ENCODE peak calls at places on chromosomes 13 and 19, in seven cellular contexts. T is GM23338; X is activated CD8-positive, alpha-beta memory T cell treated with anti-CD3 and anti-CD28 coated beads, Interleukin-2, amount 50 U/mL, for 4 hours; B is adrenal gland; E is kidney tubule cell; M is PC-3; C is breast epithelium. W is an unnamed sample.
A peak's percentile ranks its signal among the peaks of the same experiment; 100 is the strongest.

GRCh38 chr19:13026478-13026999 is 31.3 kb downstream of the NFIX start:
- DNase-seq in T (no peak), X (no peak), B (no peak), E (peak; percentile 73), M (peak; percentile 68), C (no peak), W (no peak)

GRCh38 chr19:37931941-37932655 is 25.1 kb downstream of the SIPA1L3 start:
- DNase-seq in T (peak; percentile 90), X (no peak), B (peak; percentile 13), E (peak; percentile 99), M (peak; percentile 92), C (peak; percentile 92), W (peak; percentile 89)

GRCh38 chr19:5321851-5322681 is 18.5 kb downstream of the PTPRS start:
- DNase-seq in T (peak; percentile 65), X (peak; percentile 30), B (no peak), E (no peak), M (no peak), C (no peak), W (peak; percentile 22)

GRCh38 chr19:6039541-6040225 is 61.7 kb upstream of the RANBP3 start:
- DNase-seq in T (no peak), X (no peak), B (no peak), E (no peak), M (no peak), C (peak; percentile 35), W (peak; percentile 40)

GRCh38 chr19:1568320-1569019 is at the start of gene MEX3D:
- DNase-seq in T (peak; percentile 83), X (peak; percentile 84), B (peak; percentile 74), E (peak; percentile 81), M (peak; percentile 72), C (peak; percentile 71), W (peak; percentile 90)

GRCh38 chr13:29522044-29522685 is 73.3 kb downstream of the SLC7A1 start:
- DNase-seq in T (no peak), X (no peak), B (no peak), E (no peak), M (no peak), C (no peak), W (no peak)

GRCh38 chr13:52195052-52195837 is 35.8 kb upstream of the NEK3 start:
- DNase-seq in T (peak; percentile 93), X (peak; percentile 68), B (peak; percentile 84), E (peak; percentile 77), M (peak; percentile 9), C (peak; percentile 78), W (peak; percentile 69)

GRCh38 chr13:26051231-26052135 is at the start of gene SHISA2:
- DNase-seq in T (peak; percentile 82), X (peak; percentile 58), B (no peak), E (peak; percentile 76), M (peak; percentile 52), C (no peak), W (no peak)

GRCh38 chr13:29922281-29922821 is 71.9 kb upstream of the UBL3 start:
- DNase-seq in T (no peak), X (no peak), B (no peak), E (peak; percentile 49), M (peak; percentile 66), C (no peak), W (no peak)

GRCh38 chr13:77874406-77874805 is 44.2 kb downstream of the EDNRB start:
- DNase-seq in T (no peak), X (no peak), B (peak; percentile 19), E (no peak), M (peak; percentile 59), C (no peak), W (no peak)

GRCh38 chr13:111531505-111531904 is 211.1 kb downstream of the TEX29 start:
- DNase-seq in T (no peak), X (no peak), B (no peak), E (peak; percentile 33), M (peak; percentile 26), C (no peak), W (no peak)

GRCh38 chr13:26236306-26236705 is 14.2 kb upstream of the RNF6 start:
- DNase-seq in T (no peak), X (no peak), B (no peak), E (no peak), M (no peak), C (no peak), W (no peak)

GRCh38 chr19:17680235-17680722 is 7.9 kb downstream of the UNC13A start:
- DNase-seq in T (peak; percentile 64), X (peak; percentile 51), B (peak; percentile 85), E (peak; percentile 65), M (peak; percentile 51), C (no peak), W (peak; percentile 43)

GRCh38 chr13:33285420-33286124 is at the start of gene STARD13:
- DNase-seq in T (peak; percentile 95), X (no peak), B (peak; percentile 97), E (peak; percentile 98), M (peak; percentile 96), C (peak; percentile 97), W (peak; percentile 91)

GRCh38 chr13:38564751-38565150 is 122.1 kb upstream of the FREM2 start:
- DNase-seq in T (no peak), X (no peak), B (no peak), E (peak; percentile 4), M (no peak), C (no peak), W (no peak)

GRCh38 chr13:25819856-25820530 is 231.8 kb downstream of the SHISA2 start:
- DNase-seq in T (peak; percentile 8), X (no peak), B (no peak), E (no peak), M (no peak), C (no peak), W (no peak)

GRCh38 chr13:73138967-73139491 is 80.2 kb downstream of the KLF5 start:
- DNase-seq in T (peak; percentile 16), X (no peak), B (no peak), E (peak; percentile 65), M (peak; percentile 73), C (no peak), W (no peak)